ENCODE peak calls at places on chromosomes 3 and 15, in eight cellular contexts. I is H9, Q is AG04449, K is neural crest cell, C is OCI-LY7, Y is cardiac muscle cell, B is tibial artery, D is left ventricle myocardium inferior. N is an unnamed sample.

GRCh38 chr15:42494998-42495360 is 455 bp upstream of the SNAP23 start:
- DNase-seq in C (no peak), Y (no peak), I (no peak), K (no peak), B (peak), Q (peak), D (no peak), N (peak)

GRCh38 chr3:98770261-98771039 is 7.3 kb downstream of the ST3GAL6 start:
- DNase-seq in K (peak), C (no peak), Y (no peak), I (no peak), D (peak), Q (no peak), B (no peak), N (peak)

GRCh38 chr3:148847351-148847750 is 17.7 kb upstream of the CPA3 start:
- DNase-seq in C (no peak), B (no peak), K (no peak), I (no peak), Q (no peak), Y (no peak), D (no peak), N (no peak)

GRCh38 chr15:44676676-44677075 is 13.2 kb upstream of the SPG11 start:
- DNase-seq in Q (no peak), Y (no peak), C (no peak), D (no peak), B (no peak), K (no peak), I (no peak), N (no peak)

GRCh38 chr15:62392411-62392810 is 227.3 kb upstream of the C2CD4B start:
- DNase-seq in I (peak), B (no peak), C (peak), Q (no peak), K (peak), D (peak), Y (peak), N (peak)

GRCh38 chr3:148992027-148992634 is 791 bp downstream of the GYG1 start:
- DNase-seq in K (peak), D (peak), B (peak), I (peak), Q (no peak), C (peak), Y (peak), N (peak)

GRCh38 chr15:100335335-100335999 is 6.3 kb downstream of the ADAMTS17 start:
- DNase-seq in K (no peak), Q (no peak), C (no peak), Y (no peak), D (no peak), B (no peak), I (no peak), N (peak)

GRCh38 chr3:175378348-175378747 is 519.2 kb downstream of the NAALADL2 start:
- DNase-seq in Y (no peak), I (no peak), C (no peak), D (no peak), B (no peak), K (no peak), Q (no peak), N (no peak)

GRCh38 chr3:108159865-108160264 is 62.4 kb downstream of the IFT57 start:
- DNase-seq in K (no peak), C (no peak), Y (no peak), D (no peak), Q (no peak), B (no peak), I (no peak), N (no peak)

GRCh38 chr3:173938159-173938558 is 540.6 kb downstream of the NLGN1 start:
- DNase-seq in K (no peak), D (no peak), B (no peak), I (no peak), C (no peak), Q (no peak), Y (peak), N (no peak)

GRCh38 chr3:66858656-66859381 is 139.3 kb upstream of the KBTBD8 start:
- DNase-seq in Y (no peak), K (peak), I (peak), Q (no peak), C (no peak), D (no peak), B (no peak), N (no peak)
- TF ChIP-seq CTCF in Y (no peak), K (peak), I (peak), Q (no peak), C (peak), D (no peak), B (no peak), N (no peak)

DNA sequence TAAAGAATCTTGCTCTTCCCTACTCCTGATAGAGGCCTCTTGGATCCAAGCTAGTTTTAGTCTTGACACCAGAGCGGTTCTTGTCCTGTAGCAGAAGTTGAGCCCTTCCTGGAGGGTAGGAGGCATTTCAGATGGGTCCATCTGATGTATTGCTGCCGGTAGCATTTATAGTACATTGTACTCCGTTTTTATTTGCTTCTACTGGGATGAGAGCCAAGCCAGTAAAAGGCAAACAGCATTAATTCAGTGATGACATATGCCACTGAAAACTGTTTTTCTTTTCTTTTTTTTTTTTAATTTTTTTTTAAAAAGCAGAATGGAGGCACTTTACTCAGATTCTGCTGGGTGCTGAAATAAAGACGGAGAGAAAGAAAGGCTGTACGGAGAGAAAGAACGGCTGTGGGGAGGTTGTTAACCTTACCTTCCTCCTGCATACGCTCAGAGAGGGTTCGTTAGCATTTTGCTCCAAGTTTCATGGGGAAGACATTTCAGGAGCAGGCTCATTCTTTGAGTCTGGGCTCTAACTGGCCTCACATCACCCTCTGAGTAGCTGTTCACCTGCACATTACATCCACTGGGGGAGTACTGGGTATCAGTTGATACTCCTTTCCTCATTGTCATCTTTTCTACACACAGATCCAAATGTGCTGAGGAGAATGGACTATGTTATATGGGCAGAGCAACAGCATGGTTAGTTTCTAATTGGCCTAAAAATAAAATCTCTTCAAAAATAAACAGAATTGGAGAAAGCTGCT is 161.5 kb downstream of the FEZF2 start:
- DNase-seq in C (no peak), K (no peak), Y (no peak), D (no peak), B (no peak), Q (no peak), I (no peak), N (no peak)
- TF ChIP-seq CTCF in C (no peak), K (peak), Y (peak), D (no peak), B (peak), Q (no peak), I (peak), N (peak)

DNA sequence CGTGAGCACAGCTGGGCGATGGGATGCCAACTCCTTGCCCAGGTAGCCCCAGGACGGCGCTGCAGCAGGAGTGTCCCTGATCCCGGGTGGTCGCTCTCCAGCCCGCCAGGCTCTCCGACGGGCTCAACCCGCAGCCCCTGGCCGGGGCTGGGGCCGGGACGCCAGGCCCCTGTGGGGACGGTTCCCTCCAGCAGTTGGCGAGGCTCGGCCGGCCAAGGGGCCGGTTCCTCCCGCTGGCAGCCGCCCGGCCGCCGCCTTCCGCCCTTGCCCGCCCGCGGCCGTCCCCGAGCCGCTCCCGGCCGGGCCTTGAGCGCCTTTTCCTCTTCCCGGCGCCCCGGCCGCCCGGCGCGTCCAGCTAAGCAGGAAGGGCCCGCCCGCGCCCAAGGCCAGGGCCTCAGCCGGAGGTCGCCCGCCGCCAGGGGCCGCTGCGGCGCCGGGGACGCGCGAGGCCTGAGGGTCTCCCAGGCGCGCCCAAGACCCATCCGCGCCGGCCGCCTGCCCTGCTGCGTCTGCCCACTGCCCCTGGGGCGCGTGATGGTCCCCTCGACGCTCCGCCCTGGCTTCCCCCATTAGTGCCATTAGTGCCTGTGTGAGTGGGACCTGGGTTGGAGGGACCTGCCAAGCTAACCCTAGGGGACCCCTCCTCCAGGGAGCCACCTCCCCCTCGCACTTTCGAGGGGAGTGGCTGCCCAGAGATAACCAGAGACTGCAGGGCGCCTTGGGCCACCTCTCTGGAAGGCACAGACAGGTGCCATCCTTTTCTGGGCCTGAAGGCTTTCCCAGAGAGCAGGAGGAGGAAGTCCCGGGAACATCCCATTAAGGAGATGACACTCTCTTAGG is 106.4 kb downstream of the FBLN2 start:
- DNase-seq in C (no peak), Y (peak), B (no peak), D (peak), I (peak), Q (no peak), K (peak), N (peak)
- TF ChIP-seq CTCF in C (peak), Y (no peak), B (peak), D (peak), I (peak), Q (peak), K (peak), N (no peak)

DNA sequence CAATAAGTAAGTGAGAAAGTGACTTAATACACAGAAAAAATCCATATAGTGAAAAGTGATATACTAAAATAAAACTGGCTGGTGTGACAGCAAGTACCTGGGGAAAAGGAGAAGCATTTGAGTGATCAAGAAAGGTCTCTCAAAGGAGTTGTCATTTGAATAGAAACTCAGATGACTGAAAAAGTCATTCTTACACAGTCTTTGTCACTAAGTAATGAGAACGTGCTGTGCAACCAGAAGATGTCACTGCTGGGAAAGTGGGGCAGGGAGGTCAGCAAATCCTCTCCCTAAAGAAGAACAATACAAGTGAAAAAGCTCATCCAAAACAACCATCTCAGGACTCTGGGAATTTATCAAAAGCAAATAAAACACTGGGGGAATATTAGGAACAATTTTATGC is 317.5 kb upstream of the TRIM42 start:
- DNase-seq in Q (no peak), D (no peak), B (no peak), Y (no peak), C (no peak), K (no peak), I (no peak), N (no peak)
- TF ChIP-seq CTCF in Q (no peak), D (peak), B (no peak), Y (no peak), C (peak), K (no peak), I (peak), N (no peak)